ENCODE peak calls at places on chromosomes 11 and 22, in five cellular contexts. Z, B, O, N and A are unnamed samples.

GRCh38 chr11:95378106-95378505 is 147.1 kb upstream of the SESN3 start:
- DNase-seq in Z (peak), B (no peak), O (no peak), N (no peak), A (no peak)

GRCh38 chr11:121762820-121763219 is 310.1 kb upstream of the SORL1-AS1 start:
- DNase-seq in Z (no peak), B (no peak), O (no peak), N (peak), A (peak)

GRCh38 chr22:19615001-19615461 is 90.8 kb upstream of the CLDN5 start:
- DNase-seq in Z (no peak), B (no peak), O (no peak), N (no peak), A (no peak)

GRCh38 chr11:45820211-45820857 is 15.4 kb downstream of the SLC35C1 start:
- DNase-seq in Z (no peak), B (peak), O (peak), N (no peak), A (no peak)

GRCh38 chr22:44862281-44862680 is 109.9 kb downstream of the ARHGAP8 start:
- DNase-seq in Z (no peak), B (no peak), O (no peak), N (no peak), A (no peak)

GRCh38 chr11:12556155-12556554 is 118.1 kb upstream of the TEAD1 start:
- DNase-seq in Z (no peak), B (no peak), O (no peak), N (no peak), A (no peak)

GRCh38 chr11:46490576-46491100 is 99.1 kb upstream of the CHRM4 start:
- DNase-seq in Z (no peak), B (no peak), O (no peak), N (no peak), A (no peak)

GRCh38 chr22:46297151-46297819 is 615 bp downstream of the GTSE1 start:
- DNase-seq in Z (peak), B (peak), O (no peak), N (no peak), A (peak)

GRCh38 chr11:17012712-17013547 is 1.3 kb downstream of the PLEKHA7 start:
- DNase-seq in Z (peak), B (no peak), O (peak), N (no peak), A (peak)

GRCh38 chr22:23402275-23403151 is 177.6 kb downstream of the IGLL1 start:
- DNase-seq in Z (peak), B (peak), O (no peak), N (peak), A (peak)

GRCh38 chr11:100681064-100681502 is 6.0 kb upstream of the ARHGAP42 start:
- DNase-seq in Z (peak), B (peak), O (peak), N (no peak), A (peak)

GRCh38 chr11:30333405-30333804 is 10.5 kb downstream of the ARL14EP start:
- DNase-seq in Z (no peak), B (no peak), O (no peak), N (no peak), A (no peak)
- TF ChIP-seq CTCF in Z (peak), B (peak), O (no peak), N (peak), A (peak)

DNA sequence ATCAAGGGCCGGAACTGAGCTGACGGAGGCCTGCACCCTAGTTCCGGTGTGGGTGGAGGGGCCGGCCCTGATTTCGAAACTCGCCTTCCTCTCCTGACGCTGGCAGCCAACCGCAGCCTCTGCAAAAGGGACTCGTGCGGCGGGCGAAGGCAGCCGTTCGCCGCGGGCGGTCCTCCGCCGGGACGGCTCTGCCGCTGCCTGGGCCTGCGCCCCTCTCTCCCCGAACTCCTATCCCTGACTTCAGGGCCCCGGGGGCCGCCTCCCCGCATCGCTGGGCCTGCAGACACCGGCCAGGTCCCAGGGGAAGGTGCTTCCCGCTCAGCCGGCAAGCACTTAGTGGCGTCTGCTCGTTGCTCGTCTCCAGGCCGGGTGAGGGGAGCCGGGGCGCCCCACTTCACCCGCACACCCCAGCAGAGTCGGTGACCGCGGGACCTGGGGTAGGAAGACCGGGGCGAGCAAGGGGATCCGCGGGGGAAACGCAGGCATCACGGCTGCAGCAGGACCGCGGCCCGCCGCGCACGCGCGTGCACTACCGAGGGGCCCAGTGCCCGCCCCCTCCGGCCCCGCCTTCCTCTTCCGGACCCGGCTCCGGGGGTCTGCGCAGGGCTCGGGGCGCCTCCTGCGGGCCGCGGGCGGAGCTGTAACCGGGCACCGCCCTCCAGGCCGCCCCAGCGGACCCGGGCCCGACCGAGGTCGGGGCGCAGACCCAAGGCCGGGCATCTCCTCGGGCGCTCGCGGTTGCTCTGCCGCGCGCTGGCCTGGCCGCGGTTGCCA is 464 bp upstream of the ANKRD13D start:
- DNase-seq in Z (peak), B (peak), O (peak), N (peak), A (peak)
- TF ChIP-seq CTCF in Z (no peak), B (no peak), O (no peak), N (peak), A (peak)

GRCh38 chr11:128513915-128514681 is 73.3 kb downstream of the ETS1 start:
- DNase-seq in Z (no peak), B (no peak), O (no peak), N (no peak), A (no peak)

GRCh38 chr11:128512478-128513127 is 74.8 kb downstream of the ETS1 start:
- DNase-seq in Z (no peak), B (no peak), O (no peak), N (no peak), A (no peak)

GRCh38 chr11:128509990-128510389 is 77.4 kb downstream of the ETS1 start:
- DNase-seq in Z (no peak), B (no peak), O (no peak), N (no peak), A (peak)

GRCh38 chr11:128508785-128509518 is 78.4 kb downstream of the ETS1 start:
- DNase-seq in Z (no peak), B (no peak), O (no peak), N (no peak), A (no peak)

DNA sequence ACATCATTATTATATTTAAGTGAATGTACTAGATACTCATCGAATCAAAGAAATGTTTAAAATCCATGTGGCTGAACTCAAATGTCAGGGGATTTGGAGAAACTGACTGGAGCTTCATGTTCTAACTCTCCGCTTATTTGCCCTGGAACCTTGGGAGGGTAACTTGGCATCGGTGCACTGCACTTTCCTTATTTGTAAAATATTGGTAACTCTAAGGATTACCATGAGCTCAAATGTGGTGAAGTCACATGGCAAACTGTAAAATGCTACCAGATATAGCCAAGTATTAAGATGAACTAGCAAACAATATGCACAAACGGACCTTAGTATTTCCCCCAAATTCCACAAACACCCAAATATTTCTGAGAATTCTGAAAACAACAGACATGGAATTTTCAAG is 75.6 kb downstream of the ETS1 start:
- DNase-seq in Z (no peak), B (no peak), O (no peak), N (no peak), A (no peak)
- TF ChIP-seq CTCF in Z (no peak), B (no peak), O (no peak), N (no peak), A (no peak)

DNA sequence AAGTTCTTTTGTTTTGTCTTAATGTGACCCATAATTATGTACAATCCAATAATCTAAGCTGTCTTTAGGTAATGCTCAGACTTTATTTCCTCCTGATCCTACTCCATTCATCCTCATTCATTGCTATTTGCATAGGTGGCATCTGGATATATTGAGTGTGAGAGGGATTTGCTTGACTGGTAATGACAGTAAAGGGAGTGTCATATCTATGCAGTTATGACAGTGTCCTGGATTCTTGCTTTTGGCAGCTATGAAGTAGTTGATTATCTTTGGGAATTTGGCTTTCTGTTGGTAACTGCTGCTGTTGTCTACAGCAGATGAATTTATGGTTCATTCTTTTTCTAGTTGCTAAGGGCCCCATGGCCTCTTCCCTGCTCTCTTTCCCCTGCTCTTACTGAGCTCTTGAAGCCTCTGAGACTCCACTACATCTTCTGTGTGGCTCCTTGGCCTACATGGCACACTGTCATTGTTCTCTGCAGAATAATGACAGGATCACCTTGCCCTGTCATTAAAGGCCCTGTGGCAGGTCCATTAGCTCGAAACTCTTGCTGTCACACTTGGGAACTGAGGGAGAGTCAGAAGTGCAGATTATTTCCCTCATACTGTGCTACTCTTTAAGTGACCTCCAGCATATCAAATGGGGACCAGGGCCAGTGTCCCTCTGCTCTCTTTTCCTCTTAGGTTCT is 20.1 kb upstream of the ACAT1 start:
- DNase-seq in Z (no peak), B (no peak), O (no peak), N (no peak), A (no peak)
- TF ChIP-seq CTCF in Z (no peak), B (no peak), O (no peak), N (no peak), A (no peak)